ENCODE peak calls at places on chromosomes 2 and 18, in four cellular contexts. Z, W, Y and L are unnamed samples. For H3K4me1, the result is how much of the 10 kb centered on the place peaks cover.

GRCh38 chr2:96665083-96665569 is 22.6 kb downstream of the FER1L5 start:
- DNase-seq in Z (no peak), W (peak), Y (no peak), L (peak)

GRCh38 chr2:191832668-191833067 is 14.2 kb downstream of the CAVIN2 start:
- DNase-seq in Z (no peak), W (no peak), Y (no peak), L (no peak)

GRCh38 chr2:61855178-61855523 is 1.3 kb upstream of the FAM161A start:
- DNase-seq in Z (no peak), W (no peak), Y (peak), L (peak)

GRCh38 chr18:22033085-22033484 is 136.3 kb upstream of the GATA6 start:
- DNase-seq in Z (no peak), W (no peak), Y (no peak), L (no peak)

GRCh38 chr2:135985826-135986393 is 484 bp upstream of the DARS1 start:
- DNase-seq in Z (peak), W (no peak), Y (no peak), L (no peak)

GRCh38 chr2:234335676-234336228 is 161.1 kb downstream of the ARL4C start:
- DNase-seq in Z (peak), W (peak), Y (peak), L (peak)

GRCh38 chr18:60044290-60045006 is 144.7 kb downstream of the PMAIP1 start:
- DNase-seq in Z (no peak), W (no peak), Y (no peak), L (no peak)

GRCh38 chr2:121101093-121101715 is 183.8 kb downstream of the TFCP2L1 start:
- DNase-seq in Z (no peak), W (peak), Y (no peak), L (no peak)

GRCh38 chr2:16425462-16426336 is 239.9 kb downstream of the CYRIA start:
- DNase-seq in Z (no peak), W (no peak), Y (peak), L (no peak)

GRCh38 chr2:169714699-169715098 is 18.9 kb upstream of the KLHL23 start:
- DNase-seq in Z (no peak), W (no peak), Y (no peak), L (no peak)

GRCh38 chr2:231710751-231711676 is 2.7 kb downstream of the PTMA start:
- DNase-seq in Z (peak), W (peak), Y (peak), L (peak)

GRCh38 chr2:79860233-79861058 is 347.6 kb downstream of the CTNNA2 start:
- DNase-seq in Z (no peak), W (no peak), Y (no peak), L (no peak)

GRCh38 chr2:31523871-31524492 is 56.8 kb downstream of the SRD5A2 start:
- DNase-seq in Z (peak), W (no peak), Y (peak), L (peak)

GRCh38 chr2:239309398-239310245 is 91.2 kb downstream of the HDAC4 start:
- DNase-seq in Z (no peak), W (peak), Y (peak), L (peak)

GRCh38 chr2:239311132-239312040 is 89.4 kb downstream of the HDAC4 start:
- DNase-seq in Z (peak), W (peak), Y (peak), L (peak)

GRCh38 chr2:239312081-239312501 is 88.7 kb downstream of the HDAC4 start:
- DNase-seq in Z (peak), W (peak), Y (peak), L (peak)

GRCh38 chr2:239308696-239309397 is 92.0 kb downstream of the HDAC4 start:
- DNase-seq in Z (no peak), W (peak), Y (peak), L (peak)

DNA sequence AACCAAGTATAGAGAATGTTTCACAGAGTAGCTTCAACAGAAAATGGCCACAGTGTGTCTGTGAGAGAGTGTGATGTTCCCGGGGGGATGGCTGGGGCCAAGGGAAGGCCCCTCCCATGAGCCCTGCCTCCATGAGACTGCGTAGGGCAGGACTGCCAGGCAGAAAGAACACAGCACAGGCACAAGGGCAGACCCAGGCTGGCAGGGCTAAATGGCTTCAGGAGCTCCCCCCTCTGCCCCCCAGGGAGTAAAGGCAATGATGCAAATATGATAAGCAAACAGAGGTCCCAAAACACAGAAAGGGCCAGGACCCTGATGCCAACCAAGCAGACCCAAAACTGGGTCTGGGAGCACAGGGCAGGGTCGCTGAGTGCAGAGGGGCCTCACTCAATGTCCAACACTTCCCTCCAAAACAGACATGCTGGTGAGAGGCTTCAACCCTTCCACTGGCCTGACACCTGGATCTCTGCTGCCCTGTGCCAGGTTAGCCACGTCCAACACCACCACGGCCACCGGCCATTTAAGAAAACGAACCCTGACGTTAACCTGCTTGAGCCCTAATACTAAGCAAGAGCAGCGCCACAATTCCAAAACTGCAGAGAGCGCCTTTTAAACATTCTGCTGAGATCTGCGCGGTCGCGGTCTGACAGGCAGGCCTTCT is 90.3 kb downstream of the HDAC4 start:
- DNase-seq in Z (no peak), W (peak), Y (peak), L (peak)
- H3K4me1 ChIP-seq in Z (under half), W (half or more), Y (under half), L (half or more)

GRCh38 chr2:183866666-183867065 is 731.7 kb upstream of the ZNF804A start:
- DNase-seq in Z (no peak), W (no peak), Y (no peak), L (no peak)
- H3K4me1 ChIP-seq in Z (under half), W (under half), Y (under half), L (under half)

GRCh38 chr2:105814291-105814940 is 69.7 kb downstream of the NCK2 start:
- DNase-seq in Z (no peak), W (no peak), Y (no peak), L (peak)

GRCh38 chr2:105815401-105815800 is 70.7 kb downstream of the NCK2 start:
- DNase-seq in Z (no peak), W (no peak), Y (no peak), L (no peak)

GRCh38 chr2:105812180-105813044 is 67.7 kb downstream of the NCK2 start:
- DNase-seq in Z (no peak), W (no peak), Y (no peak), L (peak)

GRCh38 chr2:105813045-105813315 is 68.3 kb downstream of the NCK2 start:
- DNase-seq in Z (no peak), W (no peak), Y (no peak), L (no peak)

GRCh38 chr2:105813405-105813804 is 68.7 kb downstream of the NCK2 start:
- DNase-seq in Z (no peak), W (no peak), Y (no peak), L (no peak)
- H3K4me1 ChIP-seq in Z (half or more), W (half or more), Y (under half), L (under half)

DNA sequence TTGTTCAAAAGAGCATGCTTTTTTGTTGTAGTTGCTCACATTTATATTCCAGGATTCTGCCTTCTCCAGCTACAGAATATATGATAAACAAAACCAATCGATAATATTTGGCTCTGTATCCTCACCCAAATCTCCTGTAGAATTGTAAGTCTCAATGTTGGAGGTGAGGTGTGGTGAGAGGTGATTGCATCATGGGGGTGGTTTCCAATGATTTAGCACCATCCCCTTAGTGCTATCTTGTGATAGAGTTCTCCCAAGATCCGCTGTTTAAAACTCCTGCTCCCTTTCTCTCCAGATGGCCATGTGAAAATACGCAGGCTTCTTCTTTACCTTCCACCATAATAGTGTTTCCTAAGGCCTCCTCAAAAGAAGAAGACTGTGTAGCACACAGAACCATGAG is 98.7 kb upstream of the SCN7A start:
- DNase-seq in Z (no peak), W (no peak), Y (no peak), L (no peak)
- H3K4me1 ChIP-seq in Z (under half), W (under half), Y (under half), L (under half)

DNA sequence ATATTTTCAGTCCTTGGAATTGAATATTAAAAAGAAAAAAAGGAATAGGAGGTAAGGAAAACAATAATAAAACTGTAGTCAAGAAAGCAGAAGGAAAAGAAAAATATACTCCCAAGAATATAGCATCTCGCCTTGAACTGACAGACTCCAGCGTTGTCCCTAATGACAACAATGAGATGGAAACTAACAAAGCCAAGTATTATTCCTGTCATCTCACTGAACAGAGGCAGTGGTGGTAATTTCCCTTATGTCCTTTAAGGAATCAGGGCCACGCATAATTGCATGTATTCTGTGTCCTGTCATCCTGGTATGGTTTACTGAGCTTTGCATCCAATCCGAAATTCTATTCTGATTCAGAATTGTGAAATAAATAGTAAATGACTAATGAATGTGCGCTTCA is 158.9 kb downstream of the LRRTM4 start:
- DNase-seq in Z (no peak), W (no peak), Y (no peak), L (no peak)
- H3K4me1 ChIP-seq in Z (under half), W (under half), Y (under half), L (under half)

DNA sequence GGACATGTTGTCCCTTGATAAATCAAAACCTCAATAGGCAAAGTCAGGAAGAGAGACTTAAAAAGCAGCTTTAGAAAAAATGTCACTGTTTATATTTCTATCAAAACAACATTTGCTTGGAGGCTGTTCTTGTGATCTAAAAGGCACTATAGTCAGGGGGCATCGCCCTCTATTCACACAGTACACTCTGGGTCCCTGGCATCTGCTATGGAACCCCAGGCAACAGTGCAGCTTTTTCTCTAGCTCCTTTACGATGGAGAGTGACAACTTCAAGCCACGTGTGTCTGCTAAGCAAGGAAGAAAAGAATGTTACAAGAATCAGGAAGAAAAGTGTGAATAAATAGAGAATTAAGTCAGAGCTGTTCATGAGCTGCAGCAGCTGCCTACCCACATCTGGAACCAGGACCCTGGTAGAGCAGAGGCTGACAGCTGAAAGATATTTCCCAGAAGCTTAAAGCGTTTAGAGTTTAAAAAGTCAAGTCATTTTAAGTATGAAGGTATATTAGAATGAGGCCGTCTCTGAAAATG is 11.2 kb downstream of the RND3 start:
- DNase-seq in Z (no peak), W (no peak), Y (no peak), L (no peak)
- H3K4me1 ChIP-seq in Z (under half), W (half or more), Y (half or more), L (under half)